ENCODE peak calls at places on chromosomes 7 and 10, in seven cellular contexts. C is stimulated activated CD4-positive, alpha-beta T cell treated with anti-CD3 and anti-CD28 coated beads, Interleukin-1b, Interleukin-23, amount 100 ng/mL, for 1 hour; D is AG20443; I is left cardiac atrium; Z is activated naive CD8-positive, alpha-beta T cell treated with anti-CD3 and anti-CD28 coated beads, Interleukin-2, amount 50 U/mL, for 16 hours; V is neural crest cell; J is DMS79 treated with DMSO at 0.1 percent for 48 hours. R is an unnamed sample.
A peak's percentile ranks its signal among the peaks of the same experiment; 100 is the strongest.

GRCh38 chr7:82859106-82859850 is 303.4 kb downstream of the PCLO start:
- DNase-seq in V (no peak), C (no peak), I (no peak), Z (no peak), J (no peak), D (no peak), R (no peak)

GRCh38 chr10:56487746-56488145 is 126.7 kb upstream of the ZWINT start:
- DNase-seq in I (no peak), Z (no peak), C (no peak), V (no peak), D (no peak), J (no peak), R (no peak)

GRCh38 chr10:782751-783648 is 93.5 kb upstream of the DIP2C start:
- DNase-seq in J (no peak), V (peak; percentile 1), C (no peak), Z (no peak), I (no peak), D (peak; percentile 5), R (no peak)

GRCh38 chr7:157476201-157476600 is 139.4 kb downstream of the DNAJB6 start:
- DNase-seq in V (no peak), Z (no peak), C (no peak), J (no peak), D (no peak), I (no peak), R (no peak)

GRCh38 chr7:207418-208127 is 15.2 kb downstream of the FAM20C start:
- DNase-seq in I (no peak), Z (no peak), C (no peak), D (no peak), J (no peak), V (no peak), R (no peak)

GRCh38 chr10:4355346-4355745 is 470.7 kb upstream of the AKR1E2 start:
- DNase-seq in J (no peak), D (no peak), V (no peak), Z (no peak), C (no peak), I (no peak), R (no peak)

GRCh38 chr10:124512040-124512428 is 50.4 kb downstream of the LHPP start:
- DNase-seq in C (no peak), I (no peak), Z (no peak), V (no peak), J (no peak), D (no peak), R (no peak)

GRCh38 chr7:110573862-110574528 is 516.9 kb upstream of the LRRN3 start:
- DNase-seq in C (no peak), V (no peak), I (no peak), J (no peak), Z (no peak), D (no peak), R (no peak)

GRCh38 chr10:31320598-31321211 is 1.7 kb downstream of the ZEB1 start:
- DNase-seq in I (peak; percentile 51), D (peak; percentile 40), Z (peak; percentile 1), C (no peak), J (peak; percentile 23), V (no peak), R (no peak)

GRCh38 chr7:142889825-142890224 is 4.3 kb upstream of the TRPV6 start:
- DNase-seq in J (no peak), Z (no peak), V (no peak), I (no peak), C (no peak), D (no peak), R (no peak)

GRCh38 chr7:24134535-24134934 is 149.5 kb upstream of the NPY start:
- DNase-seq in C (no peak), J (no peak), D (no peak), V (no peak), Z (no peak), I (no peak), R (no peak)

GRCh38 chr7:37353949-37354660 is 94.6 kb downstream of the ELMO1 start:
- DNase-seq in V (no peak), D (no peak), C (no peak), I (no peak), J (no peak), Z (no peak), R (no peak)

GRCh38 chr7:147535619-147536200 is 1054.9 kb upstream of the C7orf33 start:
- DNase-seq in I (no peak), V (no peak), Z (no peak), J (no peak), C (no peak), D (peak; percentile 48), R (no peak)

GRCh38 chr7:85483205-85483604 is 296.3 kb upstream of the SEMA3D start:
- DNase-seq in C (no peak), J (no peak), D (peak; percentile 23), Z (no peak), V (no peak), I (no peak), R (no peak)

GRCh38 chr7:47609803-47610452 is 28.0 kb upstream of the TNS3 start:
- DNase-seq in I (peak; percentile 49), C (no peak), D (peak; percentile 52), V (no peak), J (no peak), Z (no peak), R (no peak)

GRCh38 chr7:92834661-92835139 is 1.7 kb downstream of the CDK6 start:
- DNase-seq in D (peak; percentile 28), V (peak; percentile 25), C (no peak), J (no peak), I (peak; percentile 33), Z (no peak), R (no peak)

GRCh38 chr7:35491233-35491632 is 203.7 kb downstream of the HERPUD2 start:
- DNase-seq in D (no peak), Z (no peak), C (no peak), J (no peak), V (no peak), I (no peak), R (no peak)

GRCh38 chr7:369981-370621 is 80.1 kb downstream of the FOXL3 start:
- DNase-seq in Z (no peak), D (no peak), V (no peak), I (peak; percentile 11), J (no peak), C (no peak), R (no peak)

GRCh38 chr10:130902471-130902870 is 409.1 kb downstream of the TCERG1L start:
- DNase-seq in C (no peak), Z (no peak), D (no peak), J (no peak), V (no peak), I (no peak), R (no peak)

GRCh38 chr10:75283150-75284096 is 47.7 kb upstream of the COMTD1 start:
- DNase-seq in I (no peak), Z (no peak), J (no peak), V (no peak), D (peak; percentile 83), C (no peak), R (no peak)

GRCh38 chr7:26197153-26198115 is 3.1 kb downstream of the HNRNPA2B1 start:
- DNase-seq in C (no peak), D (no peak), J (no peak), V (no peak), Z (no peak), I (no peak), R (no peak)

GRCh38 chr10:35495521-35496238 is 109.5 kb upstream of the GJD4 start:
- DNase-seq in C (no peak), D (no peak), J (no peak), I (no peak), Z (no peak), V (no peak), R (no peak)

GRCh38 chr10:88154596-88155250 is 291.3 kb downstream of the PTEN start:
- DNase-seq in I (no peak), C (no peak), D (no peak), V (no peak), Z (no peak), J (no peak), R (no peak)

GRCh38 chr10:36712695-36713094 is 412.7 kb upstream of the ANKRD30A start:
- DNase-seq in I (no peak), Z (no peak), D (no peak), J (no peak), C (no peak), V (no peak), R (no peak)

GRCh38 chr7:45057853-45058252 is 30.9 kb downstream of the NACAD start:
- DNase-seq in C (no peak), J (no peak), V (no peak), D (no peak), Z (no peak), I (no peak), R (no peak)

GRCh38 chr10:119493155-119493554 is 49.4 kb downstream of the RGS10 start:
- DNase-seq in D (no peak), C (no peak), V (no peak), J (no peak), Z (no peak), I (no peak), R (no peak)

GRCh38 chr7:155002411-155003214 is at the start of gene PAXIP1:
- DNase-seq in V (peak; percentile 59), J (peak; percentile 56), I (peak; percentile 44), D (peak; percentile 87), C (peak; percentile 13), Z (peak; percentile 21), R (no peak)

GRCh38 chr7:127943541-127944521 is 87.4 kb downstream of the LRRC4 start:
- DNase-seq in V (peak; percentile 26), D (peak; percentile 14), J (peak; percentile 99), Z (no peak), C (no peak), I (peak; percentile 45), R (peak; percentile 88)

GRCh38 chr10:95837783-95838182 is 70.0 kb upstream of the CC2D2B start:
- DNase-seq in I (no peak), C (no peak), D (no peak), V (no peak), J (no peak), Z (no peak), R (no peak)

GRCh38 chr7:139183878-139184338 is 47.1 kb upstream of the UBN2 start:
- DNase-seq in C (no peak), D (no peak), I (no peak), Z (no peak), V (no peak), J (no peak), R (no peak)

GRCh38 chr7:727806-728460 is 852 bp upstream of the PRKAR1B start:
- DNase-seq in V (no peak), J (no peak), Z (no peak), I (no peak), C (no peak), D (peak; percentile 46), R (no peak)

GRCh38 chr7:88268858-88269257 is 37.8 kb downstream of the STEAP4 start:
- DNase-seq in Z (no peak), C (no peak), D (no peak), J (no peak), I (no peak), V (no peak), R (no peak)